ENCODE peak calls at places on chromosomes 1 and 21, in six cellular contexts. A is K562, G is HCT116, E is H1, S is SK-N-SH, R is HepG2. N is an unnamed sample.

GRCh38 chr1:44406761-44407429 is 1.8 kb downstream of the RNF220 start:
- DNase-seq in A (no peak), G (no peak), E (peak), S (peak), R (no peak), N (no peak)

GRCh38 chr1:219699870-219700269 is 87.0 kb upstream of the ZC3H11B start:
- DNase-seq in A (no peak), G (no peak), E (no peak), S (no peak), R (no peak), N (no peak)

GRCh38 chr1:177902151-177902765 is 67.6 kb downstream of the SEC16B start:
- DNase-seq in A (no peak), G (no peak), E (no peak), S (no peak), R (no peak), N (no peak)

GRCh38 chr21:19353271-19353670 is 949.7 kb upstream of the TMPRSS15 start:
- DNase-seq in A (no peak), G (no peak), E (no peak), S (no peak), R (no peak), N (no peak)

GRCh38 chr1:170340259-170340658 is 191.7 kb upstream of the GORAB start:
- DNase-seq in A (no peak), G (no peak), E (no peak), S (no peak), R (no peak), N (no peak)

GRCh38 chr1:168187180-168187579 is 8.4 kb downstream of the TIPRL start:
- DNase-seq in A (no peak), G (no peak), E (no peak), S (no peak), R (no peak), N (no peak)

GRCh38 chr1:29258974-29259801 is 22.9 kb downstream of the PTPRU start:
- DNase-seq in A (peak), G (no peak), E (no peak), S (peak), R (no peak), N (no peak)

GRCh38 chr1:225319951-225320350 is 107.9 kb downstream of the LBR start:
- DNase-seq in A (no peak), G (no peak), E (no peak), S (no peak), R (no peak), N (no peak)

GRCh38 chr1:38563985-38564735 is 295.4 kb downstream of the RRAGC start:
- DNase-seq in A (no peak), G (no peak), E (no peak), S (no peak), R (no peak), N (no peak)

GRCh38 chr1:54404939-54405880 is 984 bp downstream of the SSBP3 start:
- DNase-seq in A (peak), G (no peak), E (no peak), S (peak), R (no peak), N (no peak)

GRCh38 chr1:111619635-111620411 is at the start of gene RAP1A:
- DNase-seq in A (peak), G (peak), E (peak), S (peak), R (peak), N (peak)

GRCh38 chr1:111618953-111619634 is 495 bp upstream of the RAP1A start:
- DNase-seq in A (no peak), G (no peak), E (no peak), S (no peak), R (no peak), N (peak)

GRCh38 chr1:111612006-111612405 is 7.6 kb upstream of the RAP1A start:
- DNase-seq in A (no peak), G (no peak), E (no peak), S (no peak), R (no peak), N (no peak)

GRCh38 chr1:111618081-111618480 is 1.5 kb upstream of the RAP1A start:
- DNase-seq in A (no peak), G (no peak), E (no peak), S (no peak), R (no peak), N (no peak)

GRCh38 chr1:111615874-111616715 is 3.5 kb upstream of the RAP1A start:
- DNase-seq in A (no peak), G (no peak), E (no peak), S (no peak), R (no peak), N (no peak)
- TF ChIP-seq YY1 in A (no peak), G (no peak), E (no peak), S (no peak), R (no peak), N (no peak)

GRCh38 chr1:110035236-110035752 is 870 bp downstream of the STRIP1 start:
- DNase-seq in A (no peak), G (no peak), E (no peak), S (no peak), R (no peak), N (peak)
- TF ChIP-seq YY1 in A (no peak), G (no peak), E (no peak), S (no peak), R (no peak), N (no peak)

DNA sequence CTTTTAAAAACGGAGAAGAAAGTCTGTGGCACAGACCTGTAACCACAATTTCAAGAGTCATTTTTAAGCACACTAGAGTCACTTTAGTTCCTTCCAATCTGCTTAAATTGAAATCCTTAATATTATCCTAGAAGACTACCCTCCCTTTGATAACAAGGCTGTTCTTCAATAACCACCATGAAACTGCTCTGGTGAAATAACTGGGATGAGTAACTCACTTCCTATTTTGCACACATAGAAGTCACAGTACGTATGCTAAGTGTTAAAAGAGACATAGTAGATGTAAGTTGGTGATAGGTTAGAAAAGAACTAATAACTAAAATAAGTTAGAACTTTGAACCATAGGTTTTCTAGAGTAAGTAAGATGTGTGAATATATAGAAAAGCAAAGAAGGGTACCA is 107.8 kb downstream of the NME7 start:
- DNase-seq in A (no peak), G (no peak), E (no peak), S (no peak), R (no peak), N (no peak)
- TF ChIP-seq YY1 in A (no peak), G (no peak), E (no peak), S (no peak), R (no peak), N (no peak)

DNA sequence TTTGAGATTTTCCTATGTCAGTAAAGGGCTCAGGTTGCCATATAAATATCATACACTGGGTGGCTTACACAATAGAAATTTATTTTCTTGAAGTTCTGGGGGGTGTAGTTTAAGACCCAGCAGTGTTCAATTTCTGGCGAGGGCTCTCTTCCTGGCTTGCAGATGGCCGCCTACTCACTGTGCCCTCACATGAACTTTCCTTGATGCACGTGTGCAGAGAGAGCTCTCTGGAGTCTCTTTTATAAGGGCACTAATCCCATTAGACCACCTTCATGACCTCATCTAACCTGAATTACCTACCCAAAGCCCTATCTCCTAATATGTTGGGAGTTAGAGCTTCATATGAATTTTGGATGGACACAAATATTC is 21.1 kb downstream of the TMEM51 start:
- DNase-seq in A (no peak), G (no peak), E (no peak), S (no peak), R (no peak), N (no peak)
- TF ChIP-seq YY1 in A (no peak), G (no peak), E (no peak), S (no peak), R (no peak), N (no peak)

GRCh38 chr1:229390130-229390529 is 43.8 kb downstream of the ACTA1 start:
- DNase-seq in A (no peak), G (no peak), E (no peak), S (no peak), R (no peak), N (no peak)
- TF ChIP-seq YY1 in A (no peak), G (no peak), E (no peak), S (no peak), R (no peak), N (no peak)

DNA sequence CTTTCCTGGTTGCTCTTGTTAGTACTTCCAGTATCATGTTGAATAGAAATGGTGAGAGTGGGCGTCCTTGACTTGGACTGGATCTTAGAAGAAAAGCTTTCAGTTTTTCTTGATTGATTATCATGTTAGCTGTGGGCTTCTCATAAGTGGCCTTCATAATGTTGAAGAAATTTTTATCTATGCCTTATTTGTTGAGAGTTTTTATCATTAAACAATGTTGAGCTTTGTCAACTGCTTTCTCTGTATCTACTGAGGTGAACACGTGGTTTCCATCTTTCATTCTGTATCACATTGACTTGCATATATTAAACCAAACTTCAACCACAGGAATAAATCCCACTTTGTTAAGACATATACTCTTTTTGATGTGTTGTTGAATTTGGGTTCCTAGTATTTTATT is 29.4 kb downstream of the PRKAB2 start:
- DNase-seq in A (no peak), G (no peak), E (no peak), S (no peak), R (no peak), N (no peak)
- TF ChIP-seq YY1 in A (no peak), G (no peak), E (no peak), S (no peak), R (no peak), N (no peak)